ENCODE peak calls at places on chromosome 1, in eight cellular contexts. One of them, this sample, is unnamed.
A peak's percentile ranks its signal among the peaks of the same experiment; 100 is the strongest.

GRCh38 chr1:106233511-106233910 is 823.0 kb upstream of the PRMT6 start:
- DNase-seq in stimulated activated CD4-positive, alpha-beta T cell treated with anti-CD3 and anti-CD28 coated beads, TNF-alpha, amount 100 ng/mL, for 24 hours: no peak
- DNase-seq in left cardiac atrium: no peak
- DNase-seq in lower leg skin: no peak
- DNase-seq in NCI-H2171: no peak
- DNase-seq in iPS-NIHi11: no peak
- DNase-seq in NCI-H460: no peak
- DNase-seq in NCI-H1092: no peak
- DNase-seq in this sample: no peak

GRCh38 chr1:202193614-202194327 is at the start of gene LGR6:
- DNase-seq in lower leg skin: no peak
- DNase-seq in NCI-H2171: no peak
- DNase-seq in iPS-NIHi11: peak; percentile 74
- DNase-seq in NCI-H1092: no peak
- DNase-seq in left cardiac atrium: no peak
- DNase-seq in NCI-H460: no peak
- DNase-seq in stimulated activated CD4-positive, alpha-beta T cell treated with anti-CD3 and anti-CD28 coated beads, TNF-alpha, amount 100 ng/mL, for 24 hours: no peak
- DNase-seq in this sample: no peak

GRCh38 chr1:116067564-116067887 is 43.7 kb upstream of the MAB21L3 start:
- DNase-seq in lower leg skin: peak; percentile 87
- DNase-seq in NCI-H2171: no peak
- DNase-seq in iPS-NIHi11: no peak
- DNase-seq in NCI-H460: no peak
- DNase-seq in left cardiac atrium: peak; percentile 39
- DNase-seq in stimulated activated CD4-positive, alpha-beta T cell treated with anti-CD3 and anti-CD28 coated beads, TNF-alpha, amount 100 ng/mL, for 24 hours: no peak
- DNase-seq in NCI-H1092: no peak
- DNase-seq in this sample: no peak

GRCh38 chr1:54996869-54997710 is 1.6 kb upstream of the BSND start:
- DNase-seq in stimulated activated CD4-positive, alpha-beta T cell treated with anti-CD3 and anti-CD28 coated beads, TNF-alpha, amount 100 ng/mL, for 24 hours: no peak
- DNase-seq in NCI-H460: no peak
- DNase-seq in left cardiac atrium: no peak
- DNase-seq in iPS-NIHi11: peak; percentile 54
- DNase-seq in NCI-H2171: no peak
- DNase-seq in lower leg skin: no peak
- DNase-seq in NCI-H1092: no peak
- DNase-seq in this sample: no peak

GRCh38 chr1:8423134-8423701 is 105.3 kb downstream of the SLC45A1 start:
- DNase-seq in NCI-H2171: no peak
- DNase-seq in NCI-H460: no peak
- DNase-seq in NCI-H1092: peak; percentile 10
- DNase-seq in stimulated activated CD4-positive, alpha-beta T cell treated with anti-CD3 and anti-CD28 coated beads, TNF-alpha, amount 100 ng/mL, for 24 hours: no peak
- DNase-seq in lower leg skin: peak; percentile 89
- DNase-seq in iPS-NIHi11: no peak
- DNase-seq in left cardiac atrium: peak; percentile 40
- DNase-seq in this sample: peak; percentile 61

GRCh38 chr1:202941372-202941771 is 14.3 kb upstream of the KLHL12 start:
- DNase-seq in NCI-H1092: no peak
- DNase-seq in stimulated activated CD4-positive, alpha-beta T cell treated with anti-CD3 and anti-CD28 coated beads, TNF-alpha, amount 100 ng/mL, for 24 hours: no peak
- DNase-seq in left cardiac atrium: no peak
- DNase-seq in lower leg skin: no peak
- DNase-seq in NCI-H460: no peak
- DNase-seq in iPS-NIHi11: no peak
- DNase-seq in NCI-H2171: no peak
- DNase-seq in this sample: no peak

GRCh38 chr1:15948600-15949452 is 27.1 kb downstream of the ZBTB17 start:
- DNase-seq in NCI-H460: no peak
- DNase-seq in left cardiac atrium: peak; percentile 90
- DNase-seq in stimulated activated CD4-positive, alpha-beta T cell treated with anti-CD3 and anti-CD28 coated beads, TNF-alpha, amount 100 ng/mL, for 24 hours: no peak
- DNase-seq in NCI-H1092: no peak
- DNase-seq in iPS-NIHi11: no peak
- DNase-seq in NCI-H2171: no peak
- DNase-seq in lower leg skin: peak; percentile 95
- DNase-seq in this sample: no peak

GRCh38 chr1:207430602-207431001 is 23.5 kb upstream of the CR2 start:
- DNase-seq in stimulated activated CD4-positive, alpha-beta T cell treated with anti-CD3 and anti-CD28 coated beads, TNF-alpha, amount 100 ng/mL, for 24 hours: no peak
- DNase-seq in NCI-H1092: no peak
- DNase-seq in iPS-NIHi11: no peak
- DNase-seq in left cardiac atrium: no peak
- DNase-seq in NCI-H2171: no peak
- DNase-seq in lower leg skin: no peak
- DNase-seq in NCI-H460: no peak
- DNase-seq in this sample: no peak

GRCh38 chr1:246787781-246788513 is 63.7 kb downstream of the SCCPDH start:
- DNase-seq in lower leg skin: peak; percentile 76
- DNase-seq in NCI-H460: no peak
- DNase-seq in iPS-NIHi11: no peak
- DNase-seq in NCI-H1092: no peak
- DNase-seq in stimulated activated CD4-positive, alpha-beta T cell treated with anti-CD3 and anti-CD28 coated beads, TNF-alpha, amount 100 ng/mL, for 24 hours: no peak
- DNase-seq in NCI-H2171: no peak
- DNase-seq in left cardiac atrium: no peak
- DNase-seq in this sample: no peak

GRCh38 chr1:54016343-54017282 is 1.4 kb downstream of the LDLRAD1 start:
- DNase-seq in NCI-H1092: no peak
- DNase-seq in left cardiac atrium: no peak
- DNase-seq in NCI-H2171: no peak
- DNase-seq in NCI-H460: peak; percentile 53
- DNase-seq in iPS-NIHi11: peak; percentile 46
- DNase-seq in stimulated activated CD4-positive, alpha-beta T cell treated with anti-CD3 and anti-CD28 coated beads, TNF-alpha, amount 100 ng/mL, for 24 hours: no peak
- DNase-seq in lower leg skin: no peak
- DNase-seq in this sample: no peak

GRCh38 chr1:3785045-3785444 is 11.3 kb downstream of the LRRC47 start:
- DNase-seq in iPS-NIHi11: no peak
- DNase-seq in NCI-H2171: no peak
- DNase-seq in left cardiac atrium: no peak
- DNase-seq in NCI-H1092: no peak
- DNase-seq in NCI-H460: no peak
- DNase-seq in lower leg skin: peak; percentile 83
- DNase-seq in stimulated activated CD4-positive, alpha-beta T cell treated with anti-CD3 and anti-CD28 coated beads, TNF-alpha, amount 100 ng/mL, for 24 hours: no peak
- DNase-seq in this sample: no peak

GRCh38 chr1:245177071-245177900 is 22.5 kb downstream of the KIF26B start:
- DNase-seq in NCI-H460: no peak
- DNase-seq in NCI-H1092: no peak
- DNase-seq in lower leg skin: no peak
- DNase-seq in NCI-H2171: no peak
- DNase-seq in stimulated activated CD4-positive, alpha-beta T cell treated with anti-CD3 and anti-CD28 coated beads, TNF-alpha, amount 100 ng/mL, for 24 hours: no peak
- DNase-seq in iPS-NIHi11: no peak
- DNase-seq in left cardiac atrium: no peak
- DNase-seq in this sample: no peak

GRCh38 chr1:172704003-172704402 is 45.1 kb downstream of the FASLG start:
- DNase-seq in left cardiac atrium: no peak
- DNase-seq in NCI-H460: no peak
- DNase-seq in iPS-NIHi11: no peak
- DNase-seq in lower leg skin: no peak
- DNase-seq in stimulated activated CD4-positive, alpha-beta T cell treated with anti-CD3 and anti-CD28 coated beads, TNF-alpha, amount 100 ng/mL, for 24 hours: no peak
- DNase-seq in NCI-H1092: no peak
- DNase-seq in NCI-H2171: no peak
- DNase-seq in this sample: no peak

GRCh38 chr1:226110249-226111108 is 48.0 kb downstream of the H3-3A start:
- DNase-seq in NCI-H1092: peak; percentile 65
- DNase-seq in NCI-H460: peak; percentile 41
- DNase-seq in lower leg skin: peak; percentile 92
- DNase-seq in iPS-NIHi11: peak; percentile 78
- DNase-seq in stimulated activated CD4-positive, alpha-beta T cell treated with anti-CD3 and anti-CD28 coated beads, TNF-alpha, amount 100 ng/mL, for 24 hours: no peak
- DNase-seq in NCI-H2171: no peak
- DNase-seq in left cardiac atrium: peak; percentile 75
- DNase-seq in this sample: peak; percentile 55

GRCh38 chr1:206833741-206834140 is 31.7 kb upstream of the IL20 start:
- DNase-seq in iPS-NIHi11: no peak
- DNase-seq in NCI-H2171: no peak
- DNase-seq in lower leg skin: no peak
- DNase-seq in left cardiac atrium: no peak
- DNase-seq in NCI-H460: no peak
- DNase-seq in stimulated activated CD4-positive, alpha-beta T cell treated with anti-CD3 and anti-CD28 coated beads, TNF-alpha, amount 100 ng/mL, for 24 hours: no peak
- DNase-seq in NCI-H1092: peak; percentile 18
- DNase-seq in this sample: no peak

GRCh38 chr1:59596432-59596831 is 218.3 kb upstream of the HOOK1 start:
- DNase-seq in iPS-NIHi11: no peak
- DNase-seq in left cardiac atrium: peak; percentile 56
- DNase-seq in NCI-H460: no peak
- DNase-seq in NCI-H2171: no peak
- DNase-seq in lower leg skin: no peak
- DNase-seq in stimulated activated CD4-positive, alpha-beta T cell treated with anti-CD3 and anti-CD28 coated beads, TNF-alpha, amount 100 ng/mL, for 24 hours: no peak
- DNase-seq in NCI-H1092: no peak
- DNase-seq in this sample: no peak

GRCh38 chr1:41122148-41122547 is 100.6 kb upstream of the SLFNL1 start:
- DNase-seq in NCI-H460: no peak
- DNase-seq in lower leg skin: no peak
- DNase-seq in NCI-H2171: no peak
- DNase-seq in left cardiac atrium: no peak
- DNase-seq in NCI-H1092: no peak
- DNase-seq in iPS-NIHi11: no peak
- DNase-seq in stimulated activated CD4-positive, alpha-beta T cell treated with anti-CD3 and anti-CD28 coated beads, TNF-alpha, amount 100 ng/mL, for 24 hours: no peak
- DNase-seq in this sample: no peak

GRCh38 chr1:19452221-19452663 is 33.1 kb downstream of the CAPZB start:
- DNase-seq in NCI-H460: no peak
- DNase-seq in NCI-H2171: no peak
- DNase-seq in lower leg skin: peak; percentile 90
- DNase-seq in iPS-NIHi11: no peak
- DNase-seq in left cardiac atrium: peak; percentile 81
- DNase-seq in NCI-H1092: no peak
- DNase-seq in stimulated activated CD4-positive, alpha-beta T cell treated with anti-CD3 and anti-CD28 coated beads, TNF-alpha, amount 100 ng/mL, for 24 hours: no peak
- DNase-seq in this sample: no peak

GRCh38 chr1:204507317-204508105 is 8.7 kb upstream of the MDM4 start:
- DNase-seq in left cardiac atrium: no peak
- DNase-seq in NCI-H460: peak; percentile 59
- DNase-seq in NCI-H1092: peak; percentile 39
- DNase-seq in lower leg skin: no peak
- DNase-seq in NCI-H2171: peak; percentile 14
- DNase-seq in iPS-NIHi11: peak; percentile 61
- DNase-seq in stimulated activated CD4-positive, alpha-beta T cell treated with anti-CD3 and anti-CD28 coated beads, TNF-alpha, amount 100 ng/mL, for 24 hours: no peak
- DNase-seq in this sample: peak; percentile 50

GRCh38 chr1:183159960-183160359 is 26.1 kb upstream of the LAMC2 start:
- DNase-seq in left cardiac atrium: no peak
- DNase-seq in lower leg skin: no peak
- DNase-seq in NCI-H1092: no peak
- DNase-seq in iPS-NIHi11: peak; percentile 68
- DNase-seq in NCI-H460: peak; percentile 56
- DNase-seq in stimulated activated CD4-positive, alpha-beta T cell treated with anti-CD3 and anti-CD28 coated beads, TNF-alpha, amount 100 ng/mL, for 24 hours: no peak
- DNase-seq in NCI-H2171: no peak
- DNase-seq in this sample: no peak

GRCh38 chr1:115826642-115827041 is 14.3 kb downstream of the NHLH2 start:
- DNase-seq in iPS-NIHi11: no peak
- DNase-seq in left cardiac atrium: no peak
- DNase-seq in stimulated activated CD4-positive, alpha-beta T cell treated with anti-CD3 and anti-CD28 coated beads, TNF-alpha, amount 100 ng/mL, for 24 hours: no peak
- DNase-seq in NCI-H2171: peak; percentile 58
- DNase-seq in lower leg skin: no peak
- DNase-seq in NCI-H1092: no peak
- DNase-seq in NCI-H460: no peak
- DNase-seq in this sample: no peak

GRCh38 chr1:147673401-147673800 is 3.1 kb upstream of the ACP6 start:
- DNase-seq in iPS-NIHi11: no peak
- DNase-seq in NCI-H1092: no peak
- DNase-seq in lower leg skin: no peak
- DNase-seq in stimulated activated CD4-positive, alpha-beta T cell treated with anti-CD3 and anti-CD28 coated beads, TNF-alpha, amount 100 ng/mL, for 24 hours: no peak
- DNase-seq in NCI-H2171: no peak
- DNase-seq in NCI-H460: no peak
- DNase-seq in left cardiac atrium: no peak
- DNase-seq in this sample: no peak

This sample was measured in CD4-positive, alpha-beta memory T cell.